ENCODE peak calls at places on chromosomes 5 and 9, in six cellular contexts. Q, M, P, U, L and C are unnamed samples.

GRCh38 chr9:118271936-118272335 is 567.7 kb downstream of the TLR4 start:
- DNase-seq in Q (no peak), M (no peak), P (no peak), U (no peak), L (peak; percentile 17), C (no peak)

GRCh38 chr5:74400067-74400466 is 240.5 kb downstream of the ENC1 start:
- DNase-seq in Q (no peak), M (no peak), P (no peak), U (no peak), L (no peak), C (no peak)

GRCh38 chr9:137222190-137223077 is at the start of gene RNF208:
- DNase-seq in Q (no peak), M (no peak), P (no peak), U (no peak), L (no peak), C (peak; percentile 17)

GRCh38 chr9:27117489-27118135 is 8.6 kb downstream of the TEK start:
- DNase-seq in Q (no peak), M (no peak), P (peak; percentile 72), U (no peak), L (peak; percentile 89), C (no peak)

GRCh38 chr5:142537938-142538337 is 148.0 kb downstream of the FGF1 start:
- DNase-seq in Q (no peak), M (no peak), P (peak; percentile 51), U (no peak), L (no peak), C (no peak)

GRCh38 chr5:177501874-177502678 is 4.7 kb upstream of the PDLIM7 start:
- DNase-seq in Q (no peak), M (peak; percentile 74), P (no peak), U (peak; percentile 22), L (no peak), C (no peak)

GRCh38 chr5:92962752-92963151 is 618.3 kb downstream of the NR2F1-AS1 start:
- DNase-seq in Q (no peak), M (no peak), P (no peak), U (no peak), L (no peak), C (no peak)

GRCh38 chr5:92267830-92268229 is 884.7 kb upstream of the ARRDC3 start:
- DNase-seq in Q (no peak), M (no peak), P (no peak), U (no peak), L (no peak), C (no peak)

GRCh38 chr9:107087256-107087655 is 195.8 kb upstream of the RAD23B start:
- DNase-seq in Q (no peak), M (no peak), P (peak; percentile 10), U (no peak), L (no peak), C (no peak)

GRCh38 chr5:95668728-95669127 is 14.1 kb downstream of the SPATA9 start:
- DNase-seq in Q (no peak), M (no peak), P (peak; percentile 26), U (no peak), L (no peak), C (no peak)

GRCh38 chr9:79020266-79020665 is 551.5 kb upstream of the TLE4 start:
- DNase-seq in Q (no peak), M (no peak), P (no peak), U (no peak), L (no peak), C (no peak)

GRCh38 chr9:136851941-136852663 is at the start of gene MAMDC4:
- DNase-seq in Q (no peak), M (no peak), P (no peak), U (no peak), L (no peak), C (no peak)

GRCh38 chr5:26439121-26439520 is 599.3 kb downstream of the CDH9 start:
- DNase-seq in Q (no peak), M (no peak), P (no peak), U (no peak), L (no peak), C (no peak)

GRCh38 chr9:32644698-32645097 is 9.2 kb upstream of the TAF1L start:
- DNase-seq in Q (peak; percentile 24), M (no peak), P (peak; percentile 93), U (no peak), L (peak; percentile 86), C (no peak)

GRCh38 chr5:11902304-11902703 is 1.9 kb downstream of the CTNND2 start:
- DNase-seq in Q (no peak), M (no peak), P (no peak), U (no peak), L (no peak), C (no peak)

GRCh38 chr9:35286381-35286780 is 124.6 kb downstream of the UNC13B start:
- DNase-seq in Q (no peak), M (no peak), P (no peak), U (no peak), L (no peak), C (no peak)

GRCh38 chr9:36113999-36114398 is 22.5 kb upstream of the GLIPR2 start:
- DNase-seq in Q (no peak), M (no peak), P (no peak), U (no peak), L (no peak), C (no peak)

GRCh38 chr9:111034573-111035539 is 3.4 kb downstream of the LPAR1 start:
- DNase-seq in Q (no peak), M (no peak), P (peak; percentile 59), U (no peak), L (peak; percentile 26), C (no peak)

GRCh38 chr9:76796296-76796695 is 32.1 kb downstream of the PCA3 start:
- DNase-seq in Q (no peak), M (no peak), P (no peak), U (no peak), L (no peak), C (no peak)

GRCh38 chr5:91028518-91028956 is 354.6 kb downstream of the ARRDC3 start:
- DNase-seq in Q (no peak), M (no peak), P (no peak), U (no peak), L (no peak), C (no peak)

GRCh38 chr5:17966636-17967402 is 332.6 kb downstream of the TAF11L14 start:
- DNase-seq in Q (no peak), M (no peak), P (no peak), U (no peak), L (peak; percentile 78), C (no peak)

GRCh38 chr5:98108497-98108896 is 665.0 kb upstream of the RGMB start:
- DNase-seq in Q (no peak), M (no peak), P (peak; percentile 59), U (no peak), L (peak; percentile 97), C (no peak)

DNA sequence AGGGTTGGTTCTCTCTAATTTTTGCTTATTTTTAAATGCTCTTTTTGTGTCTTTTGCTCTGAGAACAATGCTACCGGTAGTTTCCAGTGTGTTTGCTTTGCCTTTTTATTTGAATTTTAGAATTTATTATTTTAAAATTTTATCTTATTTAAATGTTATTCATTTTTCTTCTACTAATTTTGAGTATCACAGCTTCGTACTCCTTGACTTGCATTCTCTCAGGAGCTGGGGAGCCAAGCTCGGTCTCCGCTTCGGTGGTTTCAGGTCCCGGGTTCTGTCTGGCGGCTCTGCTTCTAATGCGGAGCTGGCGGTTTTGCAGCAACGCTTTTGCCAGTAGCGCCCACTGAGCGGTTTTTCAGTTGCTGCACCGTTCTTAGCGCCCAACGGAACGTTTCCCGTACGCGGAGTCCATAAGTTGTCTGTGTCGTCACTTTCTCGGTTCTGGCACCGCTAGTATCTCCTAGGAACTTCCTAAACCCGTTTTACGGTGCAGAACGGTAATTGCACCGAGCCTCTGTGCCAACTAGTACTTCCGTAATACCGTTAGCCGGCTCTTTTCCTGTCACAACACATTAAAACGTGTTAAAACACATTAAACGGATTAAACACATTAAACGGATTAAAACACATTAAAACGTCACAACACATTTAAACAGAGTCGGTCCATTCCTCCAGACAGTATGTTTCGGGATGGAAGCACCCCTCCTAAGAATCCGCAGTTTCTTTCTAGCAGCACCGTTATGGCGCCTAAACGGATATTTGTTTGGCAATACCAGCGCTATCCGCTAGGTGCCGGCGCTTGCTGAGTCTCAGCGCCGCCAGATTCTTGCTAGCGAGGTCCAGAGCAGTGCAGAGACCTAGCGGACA is 45.6 kb downstream of the ANXA2R start:
- DNase-seq in Q (peak; percentile 96), M (peak; percentile 92), P (peak; percentile 96), U (peak; percentile 93), L (no peak), C (peak; percentile 94)
- H3K27ac ChIP-seq in Q (peak overlapping the region; percentile 77), M (peak overlapping the region; percentile 63), P (no peak overlapping the region), U (peak overlapping the region; percentile 98), L (no peak overlapping the region), C (peak overlapping the region; percentile 96)

DNA sequence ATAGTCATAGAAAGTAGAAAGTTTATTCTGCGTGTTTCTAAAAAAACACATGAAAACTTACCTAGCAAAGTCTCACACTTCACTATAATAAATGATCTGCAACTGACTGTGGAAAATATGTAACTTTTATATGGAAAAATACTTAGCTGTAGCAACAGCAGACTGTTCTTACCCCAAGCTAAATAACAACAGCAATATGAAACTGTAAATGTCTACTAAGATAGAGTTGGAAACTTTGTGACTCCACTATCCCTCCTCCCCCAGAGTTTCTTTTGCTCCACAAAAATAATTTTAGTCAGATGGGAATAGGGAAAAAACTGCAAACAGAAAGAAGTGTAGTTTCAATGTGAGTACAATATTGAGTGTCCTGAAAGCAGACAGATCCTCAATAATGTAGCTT is 21.0 kb downstream of the MLLT3 start:
- DNase-seq in Q (no peak), M (no peak), P (no peak), U (no peak), L (no peak), C (no peak)
- H3K4me1 ChIP-seq in Q (peaks cover 58% of the 10 kb centered on the region), M (peaks cover 9% of the 10 kb centered on the region), P (peaks cover 43% of the 10 kb centered on the region), U (peaks cover 37% of the 10 kb centered on the region), L (no peaks in the 10 kb centered on the region), C (peaks cover 20% of the 10 kb centered on the region)

GRCh38 chr9:91312717-91313325 is 48.9 kb downstream of the AUH start:
- DNase-seq in Q (no peak), M (no peak), P (no peak), U (no peak), L (peak; percentile 92), C (no peak)

GRCh38 chr9:91308144-91308543 is 53.6 kb downstream of the AUH start:
- DNase-seq in Q (no peak), M (no peak), P (no peak), U (no peak), L (no peak), C (no peak)

GRCh38 chr9:91306261-91306660 is 55.5 kb downstream of the AUH start:
- DNase-seq in Q (no peak), M (no peak), P (no peak), U (no peak), L (no peak), C (no peak)

GRCh38 chr9:91307279-91307678 is 54.4 kb downstream of the AUH start:
- DNase-seq in Q (no peak), M (no peak), P (no peak), U (no peak), L (no peak), C (no peak)

DNA sequence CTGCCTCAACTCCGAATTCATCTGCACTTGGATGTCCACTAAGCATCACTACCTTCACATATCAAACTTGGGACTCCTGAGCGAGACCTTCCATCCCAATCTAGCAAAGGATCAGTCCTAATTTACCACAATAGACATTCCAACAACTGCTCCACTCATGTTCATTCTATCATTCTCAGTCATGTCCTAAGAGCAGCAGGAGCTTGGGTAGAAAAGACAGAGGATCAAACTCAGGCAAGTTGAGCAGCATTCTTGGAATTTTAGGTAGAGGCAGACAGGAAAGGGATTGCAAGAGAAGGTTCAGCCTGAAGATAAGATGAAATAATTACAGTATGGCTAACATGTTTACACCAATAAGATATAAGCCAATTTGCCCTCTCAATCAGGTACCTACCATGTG is 51.7 kb downstream of the AUH start:
- DNase-seq in Q (no peak), M (no peak), P (no peak), U (no peak), L (no peak), C (no peak)
- H3K27ac ChIP-seq in Q (no peak overlapping the region), M (no peak overlapping the region), P (no peak overlapping the region), U (no peak overlapping the region), L (no peak overlapping the region), C (no peak overlapping the region)

GRCh38 chr5:136134653-136135052 is 2.0 kb downstream of the SMAD5 start:
- DNase-seq in Q (no peak), M (no peak), P (no peak), U (no peak), L (no peak), C (no peak)
- H3K4me1 ChIP-seq in Q (peaks cover 20% of the 10 kb centered on the region), M (peaks cover 48% of the 10 kb centered on the region), P (peaks cover 18% of the 10 kb centered on the region), U (peaks cover 17% of the 10 kb centered on the region), L (peaks cover 29% of the 10 kb centered on the region), C (peaks cover 15% of the 10 kb centered on the region)